ENCODE peak calls at places on chromosomes 6 and 20, in ten cellular contexts. S is psoas muscle; A is HepG2; N is germinal center; G is fibroblast of the conjunctiva; F is dorsolateral prefrontal cortex; B is RWPE2; Y is Peyer's patch; Z is RKO; I is activated T-helper 2 cell treated with anti-CD3 and anti-CD28 coated beads, Interferon-gamma antibody, Interleukin-2, Interleukin-4, amounts not matched to agents 10 μg/mL and 5 μg/mL and 100 μg/mL, durations not matched to agents 14 hours and 24 hours and 36 hours. H is an unnamed sample.

GRCh38 chr20:57656821-57657536 is 36.8 kb upstream of the ZBP1 start:
- DNase-seq in F (peak), N (no peak), G (no peak), Z (no peak), B (peak), S (peak), Y (peak), I (no peak), A (no peak), H (peak)

GRCh38 chr20:25676164-25676809 is 20.4 kb downstream of the ZNF337 start:
- DNase-seq in G (peak), B (no peak), Z (peak), A (peak), N (no peak), F (no peak), I (no peak), S (no peak), Y (no peak), H (no peak)

GRCh38 chr20:1945134-1945618 is 48.7 kb downstream of the PDYN start:
- DNase-seq in Y (peak), B (no peak), G (peak), F (peak), N (no peak), Z (no peak), S (peak), I (no peak), A (no peak), H (no peak)

GRCh38 chr20:52490715-52491430 is 299.3 kb upstream of the ZFP64 start:
- DNase-seq in G (no peak), B (peak), I (no peak), Z (peak), N (no peak), F (no peak), S (no peak), A (no peak), Y (no peak), H (no peak)

GRCh38 chr6:91717094-91717493 is 1130.2 kb upstream of the MAP3K7 start:
- DNase-seq in I (no peak), B (no peak), S (no peak), G (no peak), A (no peak), Y (no peak), Z (no peak), N (no peak), F (no peak), H (no peak)

GRCh38 chr20:18922898-18923297 is 109.3 kb downstream of the SCP2D1 start:
- DNase-seq in A (no peak), I (no peak), Y (no peak), Z (no peak), F (no peak), B (no peak), S (no peak), N (no peak), G (no peak), H (no peak)

GRCh38 chr6:166167801-166168615 is at the start of gene TBXT:
- DNase-seq in Y (no peak), B (no peak), F (no peak), G (no peak), N (peak), S (no peak), A (no peak), Z (no peak), I (no peak), H (no peak)

GRCh38 chr6:1378224-1379025 is 11.0 kb upstream of the FOXF2 start:
- DNase-seq in Y (no peak), A (no peak), G (no peak), F (no peak), N (no peak), S (no peak), Z (no peak), B (no peak), I (no peak), H (peak)

GRCh38 chr6:106534564-106534982 is 94.7 kb downstream of the RTN4IP1 start:
- DNase-seq in N (no peak), Y (no peak), S (no peak), G (no peak), I (no peak), A (no peak), Z (no peak), F (no peak), B (no peak), H (no peak)

GRCh38 chr6:13373488-13373886 is 45.1 kb upstream of the TBC1D7 start:
- DNase-seq in N (no peak), A (no peak), I (no peak), S (no peak), G (no peak), B (no peak), Y (no peak), F (no peak), Z (no peak), H (no peak)

GRCh38 chr6:110756817-110757216 is 58.5 kb downstream of the CDK19 start:
- DNase-seq in S (no peak), Z (no peak), B (no peak), F (no peak), N (no peak), I (no peak), Y (no peak), A (no peak), G (no peak), H (peak)

GRCh38 chr6:1076531-1077453 is 235.1 kb upstream of the FOXQ1 start:
- DNase-seq in Z (no peak), S (no peak), N (no peak), F (no peak), G (no peak), B (no peak), A (no peak), I (no peak), Y (no peak), H (no peak)

H was measured in GM10248.